ENCODE peak calls at places on chromosomes 4 and X, in seven cellular contexts. M is fibroblast of lung; I is cardiac muscle cell; Y is EH; Q is stimulated activated naive B cell treated with anti-CD40 and anti-IgM and Interleukin-4, amounts not matched to agents 10 μg/mL and 1 μg/mL and 100 μg/mL, for 72 hours; S is central memory CD4-positive, alpha-beta T cell; P is stimulated activated CD4-positive, alpha-beta T cell treated with anti-CD3 and anti-CD28 coated beads, Interleukin-2, amount 100 ng/mL, for 24 hours. O is an unnamed sample.
A peak's percentile ranks its signal among the peaks of the same experiment; 100 is the strongest.

GRCh38 chr4:181488926-181489325 is 754.3 kb upstream of the TENM3 start:
- DNase-seq in M (no peak), I (no peak), Y (no peak), Q (no peak), S (no peak), P (no peak), O (no peak)

GRCh38 chrX:981791-982626 is 230.4 kb downstream of the CRLF2 start:
- DNase-seq in M (no peak), I (no peak), Y (peak; percentile 70), Q (no peak), S (no peak), P (no peak), O (no peak)

GRCh38 chr4:125387770-125388169 is 73.0 kb downstream of the FAT4 start:
- DNase-seq in M (peak; percentile 50), I (peak; percentile 58), Y (peak; percentile 61), Q (no peak), S (no peak), P (no peak), O (no peak)

GRCh38 chrX:17017134-17017533 is 70.7 kb downstream of the REPS2 start:
- DNase-seq in M (no peak), I (no peak), Y (no peak), Q (no peak), S (no peak), P (no peak), O (no peak)

GRCh38 chrX:41734530-41734929 is 10.5 kb downstream of the GPR82 start:
- DNase-seq in M (no peak), I (peak; percentile 19), Y (peak; percentile 44), Q (peak; percentile 49), S (no peak), P (no peak), O (no peak)

GRCh38 chr4:133102612-133103409 is 46.3 kb upstream of the PCDH10 start:
- DNase-seq in M (no peak), I (peak; percentile 4), Y (no peak), Q (no peak), S (no peak), P (no peak), O (no peak)

GRCh38 chr4:151744614-151745013 is 16.2 kb downstream of the GATB start:
- DNase-seq in M (peak; percentile 96), I (peak; percentile 72), Y (peak; percentile 91), Q (no peak), S (no peak), P (no peak), O (no peak)

GRCh38 chrX:49001521-49002090 is 458 bp downstream of the GRIPAP1 start:
- DNase-seq in M (peak; percentile 43), I (peak; percentile 44), Y (peak; percentile 40), Q (peak; percentile 25), S (peak; percentile 70), P (peak; percentile 42), O (peak; percentile 77)

GRCh38 chrX:21840199-21840557 is 761 bp downstream of the MBTPS2 start:
- DNase-seq in M (peak; percentile 34), I (peak; percentile 10), Y (no peak), Q (no peak), S (no peak), P (peak; percentile 5), O (no peak)

GRCh38 chr4:162767090-162767489 is 399.6 kb downstream of the NAF1 start:
- DNase-seq in M (no peak), I (no peak), Y (no peak), Q (no peak), S (no peak), P (no peak), O (no peak)

GRCh38 chrX:15750611-15751159 is 12.6 kb downstream of the CA5B start:
- DNase-seq in M (peak; percentile 6), I (no peak), Y (no peak), Q (no peak), S (no peak), P (no peak), O (no peak)

GRCh38 chr4:16457944-16458343 is 231.7 kb upstream of the TAPT1 start:
- DNase-seq in M (peak; percentile 68), I (no peak), Y (peak; percentile 62), Q (no peak), S (no peak), P (no peak), O (no peak)

GRCh38 chr4:40316333-40316781 is 18.8 kb upstream of the CHRNA9 start:
- DNase-seq in M (peak; percentile 91), I (peak; percentile 94), Y (peak; percentile 94), Q (no peak), S (peak; percentile 75), P (peak; percentile 19), O (no peak)

GRCh38 chrX:119871245-119871598 is 311 bp downstream of the RNF113A start:
- DNase-seq in M (peak; percentile 15), I (no peak), Y (no peak), Q (no peak), S (no peak), P (no peak), O (peak; percentile 76)

GRCh38 chrX:15816453-15816838 is 26.2 kb downstream of the ZRSR2 start:
- DNase-seq in M (no peak), I (no peak), Y (peak; percentile 51), Q (no peak), S (no peak), P (no peak), O (no peak)

GRCh38 chrX:110732274-110732673 is 63.3 kb downstream of the CHRDL1 start:
- DNase-seq in M (no peak), I (no peak), Y (no peak), Q (no peak), S (no peak), P (no peak), O (no peak)

GRCh38 chr4:77010841-77011354 is 61.3 kb downstream of the SEPTIN11 start:
- DNase-seq in M (peak; percentile 88), I (peak; percentile 69), Y (peak; percentile 86), Q (no peak), S (no peak), P (no peak), O (no peak)

GRCh38 chr4:31557444-31557843 is 837.3 kb downstream of the PCDH7 start:
- DNase-seq in M (no peak), I (no peak), Y (no peak), Q (no peak), S (no peak), P (no peak), O (no peak)

GRCh38 chr4:187019896-187020295 is 296.2 kb upstream of the FAT1 start:
- DNase-seq in M (no peak), I (no peak), Y (no peak), Q (no peak), S (no peak), P (no peak), O (no peak)

GRCh38 chr4:13633671-13634070 is 6.1 kb upstream of the BOD1L1 start:
- DNase-seq in M (no peak), I (peak; percentile 32), Y (no peak), Q (no peak), S (no peak), P (no peak), O (no peak)

GRCh38 chrX:71910526-71911022 is at the start of gene NHSL2:
- DNase-seq in M (peak; percentile 56), I (peak; percentile 16), Y (peak; percentile 16), Q (peak; percentile 3), S (no peak), P (peak; percentile 42), O (no peak)

GRCh38 chr4:121375262-121375661 is 5.6 kb downstream of the QRFPR start:
- DNase-seq in M (peak; percentile 69), I (peak; percentile 70), Y (peak; percentile 3), Q (no peak), S (no peak), P (no peak), O (no peak)

GRCh38 chr4:39280770-39281169 is 85.4 kb downstream of the RFC1 start:
- DNase-seq in M (no peak), I (no peak), Y (no peak), Q (no peak), S (no peak), P (no peak), O (no peak)

GRCh38 chr4:43351970-43352806 is 459.7 kb downstream of the GRXCR1 start:
- DNase-seq in M (no peak), I (no peak), Y (no peak), Q (no peak), S (no peak), P (no peak), O (no peak)

GRCh38 chr4:83109480-83110221 is 4.9 kb downstream of the PLAC8 start:
- DNase-seq in M (peak; percentile 34), I (peak; percentile 57), Y (peak; percentile 59), Q (peak; percentile 65), S (no peak), P (peak; percentile 59), O (peak; percentile 70)

GRCh38 chrX:23765449-23765848 is 17.5 kb upstream of the SAT1 start:
- DNase-seq in M (no peak), I (no peak), Y (peak; percentile 30), Q (no peak), S (no peak), P (no peak), O (no peak)

GRCh38 chrX:136626237-136626636 is 21.7 kb upstream of the CD40LG start:
- DNase-seq in M (no peak), I (no peak), Y (no peak), Q (no peak), S (no peak), P (no peak), O (no peak)

GRCh38 chr4:184386271-184386781 is 88.0 kb downstream of the IRF2 start:
- DNase-seq in M (no peak), I (no peak), Y (no peak), Q (no peak), S (no peak), P (no peak), O (no peak)

GRCh38 chrX:56943264-56943663 is 52.1 kb downstream of the SPIN3 start:
- DNase-seq in M (no peak), I (no peak), Y (no peak), Q (no peak), S (no peak), P (no peak), O (no peak)

GRCh38 chrX:68685722-68686683 is 38.5 kb downstream of the STARD8 start:
- DNase-seq in M (peak; percentile 63), I (peak; percentile 87), Y (peak; percentile 67), Q (no peak), S (no peak), P (peak; percentile 32), O (no peak)

GRCh38 chrX:152915541-152916241 is 17.8 kb downstream of the ZNF185 start:
- DNase-seq in M (peak; percentile 64), I (peak; percentile 32), Y (peak; percentile 62), Q (peak; percentile 20), S (no peak), P (no peak), O (no peak)

GRCh38 chrX:155028749-155029360 is 2.2 kb downstream of the FUNDC2 start:
- DNase-seq in M (peak; percentile 69), I (peak; percentile 71), Y (peak; percentile 13), Q (no peak), S (no peak), P (no peak), O (no peak)

GRCh38 chr4:4866124-4866832 is 6.8 kb downstream of the MSX1 start:
- DNase-seq in M (no peak), I (peak; percentile 35), Y (no peak), Q (no peak), S (no peak), P (no peak), O (no peak)

GRCh38 chr4:156584100-156584499 is 387.5 kb downstream of the PDGFC start:
- DNase-seq in M (peak; percentile 58), I (peak; percentile 52), Y (peak; percentile 35), Q (no peak), S (no peak), P (no peak), O (no peak)

GRCh38 chr4:17778431-17778830 is 3.0 kb downstream of the FAM184B start:
- DNase-seq in M (no peak), I (no peak), Y (no peak), Q (no peak), S (no peak), P (no peak), O (no peak)

GRCh38 chrX:1657367-1658082 is 42.7 kb downstream of the ASMT start:
- DNase-seq in M (peak; percentile 34), I (peak; percentile 31), Y (peak; percentile 72), Q (peak; percentile 16), S (peak; percentile 36), P (peak; percentile 55), O (peak; percentile 83)

GRCh38 chrX:139929876-139930275 is 3.0 kb downstream of the ATP11C start:
- DNase-seq in M (no peak), I (no peak), Y (no peak), Q (no peak), S (no peak), P (no peak), O (no peak)